ENCODE peak calls at places on chromosome 11, in seven cellular contexts. C is fibroblast of mammary gland; G is stimulated activated CD8-positive, alpha-beta memory T cell treated with anti-CD3 and anti-CD28 coated beads, Interleukin-4, amount 100 ng/mL, for 1 hour; E is LHCN-M2; D is Karpas-422; Y is A549; S is mammary epithelial cell. U is an unnamed sample.
A peak's percentile ranks its signal among the peaks of the same experiment; 100 is the strongest.

GRCh38 chr11:134388590-134388989 is 23.5 kb downstream of the B3GAT1 start:
- DNase-seq in C (no peak), G (no peak), E (no peak), D (no peak), Y (no peak), S (no peak), U (no peak)

GRCh38 chr11:134027671-134028070 is 41.2 kb upstream of the JAM3 start:
- DNase-seq in C (no peak), G (no peak), E (no peak), D (no peak), Y (no peak), S (no peak), U (no peak)

GRCh38 chr11:96197221-96197620 is 145.8 kb downstream of the MAML2 start:
- DNase-seq in C (no peak), G (no peak), E (peak; percentile 65), D (no peak), Y (no peak), S (no peak), U (no peak)

GRCh38 chr11:45180158-45180887 is 33.9 kb downstream of the PRDM11 start:
- DNase-seq in C (no peak), G (no peak), E (peak; percentile 11), D (no peak), Y (peak; percentile 60), S (peak; percentile 25), U (peak; percentile 16)

GRCh38 chr11:30917859-30918478 is 331.8 kb upstream of the MPPED2 start:
- DNase-seq in C (peak; percentile 43), G (no peak), E (peak; percentile 69), D (peak; percentile 89), Y (peak; percentile 47), S (peak; percentile 26), U (peak; percentile 27)

GRCh38 chr11:65013130-65013691 is 749 bp upstream of the ARL2 start:
- DNase-seq in C (peak; percentile 82), G (peak; percentile 73), E (no peak), D (peak; percentile 96), Y (no peak), S (no peak), U (no peak)

GRCh38 chr11:6747097-6747662 is 24.6 kb downstream of the OR2AG2 start:
- DNase-seq in C (no peak), G (no peak), E (no peak), D (no peak), Y (no peak), S (no peak), U (no peak)

GRCh38 chr11:120221115-120221752 is 10.4 kb downstream of the OAF start:
- DNase-seq in C (no peak), G (no peak), E (no peak), D (no peak), Y (no peak), S (no peak), U (no peak)

GRCh38 chr11:47510231-47510630 is 42.7 kb downstream of the CELF1 start:
- DNase-seq in C (peak; percentile 82), G (no peak), E (peak; percentile 53), D (no peak), Y (no peak), S (peak; percentile 58), U (no peak)

GRCh38 chr11:117334896-117335295 is 7.2 kb downstream of the CEP164 start:
- DNase-seq in C (no peak), G (no peak), E (no peak), D (no peak), Y (no peak), S (no peak), U (no peak)

GRCh38 chr11:33869511-33870422 is 22.1 kb downstream of the LMO2 start:
- DNase-seq in C (peak; percentile 2), G (no peak), E (peak; percentile 59), D (peak; percentile 72), Y (peak; percentile 14), S (peak; percentile 31), U (no peak)